ENCODE peak calls at places on chromosome 2, in eight cellular contexts. One of them, this sample, is unnamed.

GRCh38 chr2:74550231-74550630 is 3.5 kb downstream of the LOXL3 start:
- DNase-seq in activated CD8-positive, alpha-beta memory T cell treated with anti-CD3 and anti-CD28 coated beads, Interleukin-2, amount 50 U/mL, for 48 hours: peak; percentile 47
- DNase-seq in right cardiac atrium: no peak
- DNase-seq in T follicular helper cell: no peak
- DNase-seq in tibial artery: no peak
- DNase-seq in NCI-H1436 treated with DMSO at 0.1 percent for 48 hours: no peak
- DNase-seq in stimulated activated CD4-positive, alpha-beta T cell treated with anti-CD3 and anti-CD28 coated beads, TNF-alpha, amount 100 ng/mL, for 48 hours: no peak
- DNase-seq in fibroblast of the aortic adventitia: no peak
- DNase-seq in this sample: no peak

GRCh38 chr2:167756427-167756826 is 491.0 kb downstream of the STK39 start:
- DNase-seq in activated CD8-positive, alpha-beta memory T cell treated with anti-CD3 and anti-CD28 coated beads, Interleukin-2, amount 50 U/mL, for 48 hours: no peak
- DNase-seq in right cardiac atrium: no peak
- DNase-seq in T follicular helper cell: no peak
- DNase-seq in tibial artery: no peak
- DNase-seq in NCI-H1436 treated with DMSO at 0.1 percent for 48 hours: no peak
- DNase-seq in stimulated activated CD4-positive, alpha-beta T cell treated with anti-CD3 and anti-CD28 coated beads, TNF-alpha, amount 100 ng/mL, for 48 hours: no peak
- DNase-seq in fibroblast of the aortic adventitia: no peak
- DNase-seq in this sample: no peak

GRCh38 chr2:232465061-232465460 is 9.1 kb downstream of the ALPI start:
- DNase-seq in activated CD8-positive, alpha-beta memory T cell treated with anti-CD3 and anti-CD28 coated beads, Interleukin-2, amount 50 U/mL, for 48 hours: peak; percentile 26
- DNase-seq in right cardiac atrium: no peak
- DNase-seq in T follicular helper cell: no peak
- DNase-seq in tibial artery: no peak
- DNase-seq in NCI-H1436 treated with DMSO at 0.1 percent for 48 hours: no peak
- DNase-seq in stimulated activated CD4-positive, alpha-beta T cell treated with anti-CD3 and anti-CD28 coated beads, TNF-alpha, amount 100 ng/mL, for 48 hours: no peak
- DNase-seq in fibroblast of the aortic adventitia: no peak
- DNase-seq in this sample: no peak

GRCh38 chr2:238551091-238551490 is 124.4 kb downstream of the ASB1 start:
- DNase-seq in activated CD8-positive, alpha-beta memory T cell treated with anti-CD3 and anti-CD28 coated beads, Interleukin-2, amount 50 U/mL, for 48 hours: no peak
- DNase-seq in right cardiac atrium: no peak
- DNase-seq in T follicular helper cell: no peak
- DNase-seq in tibial artery: no peak
- DNase-seq in NCI-H1436 treated with DMSO at 0.1 percent for 48 hours: no peak
- DNase-seq in stimulated activated CD4-positive, alpha-beta T cell treated with anti-CD3 and anti-CD28 coated beads, TNF-alpha, amount 100 ng/mL, for 48 hours: no peak
- DNase-seq in fibroblast of the aortic adventitia: no peak
- DNase-seq in this sample: no peak

GRCh38 chr2:207487650-207488315 is 42.0 kb upstream of the CREB1 start:
- DNase-seq in activated CD8-positive, alpha-beta memory T cell treated with anti-CD3 and anti-CD28 coated beads, Interleukin-2, amount 50 U/mL, for 48 hours: no peak
- DNase-seq in right cardiac atrium: no peak
- DNase-seq in T follicular helper cell: no peak
- DNase-seq in tibial artery: no peak
- DNase-seq in NCI-H1436 treated with DMSO at 0.1 percent for 48 hours: no peak
- DNase-seq in stimulated activated CD4-positive, alpha-beta T cell treated with anti-CD3 and anti-CD28 coated beads, TNF-alpha, amount 100 ng/mL, for 48 hours: no peak
- DNase-seq in fibroblast of the aortic adventitia: peak; percentile 89
- DNase-seq in this sample: no peak

GRCh38 chr2:43051316-43051715 is 175.1 kb downstream of the ZFP36L2 start:
- DNase-seq in activated CD8-positive, alpha-beta memory T cell treated with anti-CD3 and anti-CD28 coated beads, Interleukin-2, amount 50 U/mL, for 48 hours: no peak
- DNase-seq in right cardiac atrium: no peak
- DNase-seq in T follicular helper cell: no peak
- DNase-seq in tibial artery: no peak
- DNase-seq in NCI-H1436 treated with DMSO at 0.1 percent for 48 hours: no peak
- DNase-seq in stimulated activated CD4-positive, alpha-beta T cell treated with anti-CD3 and anti-CD28 coated beads, TNF-alpha, amount 100 ng/mL, for 48 hours: no peak
- DNase-seq in fibroblast of the aortic adventitia: peak; percentile 83
- DNase-seq in this sample: no peak

GRCh38 chr2:62577994-62578836 is 72.2 kb upstream of the TMEM17 start:
- DNase-seq in activated CD8-positive, alpha-beta memory T cell treated with anti-CD3 and anti-CD28 coated beads, Interleukin-2, amount 50 U/mL, for 48 hours: no peak
- DNase-seq in right cardiac atrium: no peak
- DNase-seq in T follicular helper cell: no peak
- DNase-seq in tibial artery: no peak
- DNase-seq in NCI-H1436 treated with DMSO at 0.1 percent for 48 hours: no peak
- DNase-seq in stimulated activated CD4-positive, alpha-beta T cell treated with anti-CD3 and anti-CD28 coated beads, TNF-alpha, amount 100 ng/mL, for 48 hours: no peak
- DNase-seq in fibroblast of the aortic adventitia: peak; percentile 97
- DNase-seq in this sample: no peak

GRCh38 chr2:24833821-24834732 is 40.9 kb downstream of the CENPO start:
- DNase-seq in activated CD8-positive, alpha-beta memory T cell treated with anti-CD3 and anti-CD28 coated beads, Interleukin-2, amount 50 U/mL, for 48 hours: no peak
- DNase-seq in right cardiac atrium: no peak
- DNase-seq in T follicular helper cell: no peak
- DNase-seq in tibial artery: no peak
- DNase-seq in NCI-H1436 treated with DMSO at 0.1 percent for 48 hours: no peak
- DNase-seq in stimulated activated CD4-positive, alpha-beta T cell treated with anti-CD3 and anti-CD28 coated beads, TNF-alpha, amount 100 ng/mL, for 48 hours: no peak
- DNase-seq in fibroblast of the aortic adventitia: no peak
- DNase-seq in this sample: no peak

GRCh38 chr2:39243469-39244123 is at the start of gene CDKL4:
- DNase-seq in activated CD8-positive, alpha-beta memory T cell treated with anti-CD3 and anti-CD28 coated beads, Interleukin-2, amount 50 U/mL, for 48 hours: no peak
- DNase-seq in right cardiac atrium: peak; percentile 69
- DNase-seq in T follicular helper cell: peak; percentile 9
- DNase-seq in tibial artery: no peak
- DNase-seq in NCI-H1436 treated with DMSO at 0.1 percent for 48 hours: no peak
- DNase-seq in stimulated activated CD4-positive, alpha-beta T cell treated with anti-CD3 and anti-CD28 coated beads, TNF-alpha, amount 100 ng/mL, for 48 hours: no peak
- DNase-seq in fibroblast of the aortic adventitia: no peak
- DNase-seq in this sample: no peak

GRCh38 chr2:120898961-120899360 is 163.3 kb downstream of the GLI2 start:
- DNase-seq in activated CD8-positive, alpha-beta memory T cell treated with anti-CD3 and anti-CD28 coated beads, Interleukin-2, amount 50 U/mL, for 48 hours: no peak
- DNase-seq in right cardiac atrium: no peak
- DNase-seq in T follicular helper cell: no peak
- DNase-seq in tibial artery: no peak
- DNase-seq in NCI-H1436 treated with DMSO at 0.1 percent for 48 hours: no peak
- DNase-seq in stimulated activated CD4-positive, alpha-beta T cell treated with anti-CD3 and anti-CD28 coated beads, TNF-alpha, amount 100 ng/mL, for 48 hours: no peak
- DNase-seq in fibroblast of the aortic adventitia: no peak
- DNase-seq in this sample: no peak

GRCh38 chr2:25744055-25744454 is 70.7 kb upstream of the DTNB start:
- DNase-seq in activated CD8-positive, alpha-beta memory T cell treated with anti-CD3 and anti-CD28 coated beads, Interleukin-2, amount 50 U/mL, for 48 hours: no peak
- DNase-seq in right cardiac atrium: no peak
- DNase-seq in T follicular helper cell: no peak
- DNase-seq in tibial artery: no peak
- DNase-seq in NCI-H1436 treated with DMSO at 0.1 percent for 48 hours: no peak
- DNase-seq in stimulated activated CD4-positive, alpha-beta T cell treated with anti-CD3 and anti-CD28 coated beads, TNF-alpha, amount 100 ng/mL, for 48 hours: no peak
- DNase-seq in fibroblast of the aortic adventitia: no peak
- DNase-seq in this sample: no peak

GRCh38 chr2:121150126-121150525 is 134.9 kb downstream of the TFCP2L1 start:
- DNase-seq in activated CD8-positive, alpha-beta memory T cell treated with anti-CD3 and anti-CD28 coated beads, Interleukin-2, amount 50 U/mL, for 48 hours: no peak
- DNase-seq in right cardiac atrium: no peak
- DNase-seq in T follicular helper cell: no peak
- DNase-seq in tibial artery: no peak
- DNase-seq in NCI-H1436 treated with DMSO at 0.1 percent for 48 hours: no peak
- DNase-seq in stimulated activated CD4-positive, alpha-beta T cell treated with anti-CD3 and anti-CD28 coated beads, TNF-alpha, amount 100 ng/mL, for 48 hours: no peak
- DNase-seq in fibroblast of the aortic adventitia: no peak
- DNase-seq in this sample: no peak

GRCh38 chr2:18187214-18187613 is 308.7 kb downstream of the KCNS3 start:
- DNase-seq in activated CD8-positive, alpha-beta memory T cell treated with anti-CD3 and anti-CD28 coated beads, Interleukin-2, amount 50 U/mL, for 48 hours: no peak
- DNase-seq in right cardiac atrium: no peak
- DNase-seq in T follicular helper cell: no peak
- DNase-seq in tibial artery: no peak
- DNase-seq in NCI-H1436 treated with DMSO at 0.1 percent for 48 hours: no peak
- DNase-seq in stimulated activated CD4-positive, alpha-beta T cell treated with anti-CD3 and anti-CD28 coated beads, TNF-alpha, amount 100 ng/mL, for 48 hours: no peak
- DNase-seq in fibroblast of the aortic adventitia: peak; percentile 51
- DNase-seq in this sample: no peak

GRCh38 chr2:31318360-31319336 is 84.7 kb downstream of the EHD3 start:
- DNase-seq in activated CD8-positive, alpha-beta memory T cell treated with anti-CD3 and anti-CD28 coated beads, Interleukin-2, amount 50 U/mL, for 48 hours: peak; percentile 63
- DNase-seq in right cardiac atrium: no peak
- DNase-seq in T follicular helper cell: no peak
- DNase-seq in tibial artery: peak; percentile 48
- DNase-seq in NCI-H1436 treated with DMSO at 0.1 percent for 48 hours: no peak
- DNase-seq in stimulated activated CD4-positive, alpha-beta T cell treated with anti-CD3 and anti-CD28 coated beads, TNF-alpha, amount 100 ng/mL, for 48 hours: no peak
- DNase-seq in fibroblast of the aortic adventitia: peak; percentile 28
- DNase-seq in this sample: no peak

GRCh38 chr2:25165992-25166618 is 2.3 kb downstream of the POMC start:
- DNase-seq in activated CD8-positive, alpha-beta memory T cell treated with anti-CD3 and anti-CD28 coated beads, Interleukin-2, amount 50 U/mL, for 48 hours: peak; percentile 70
- DNase-seq in right cardiac atrium: peak; percentile 62
- DNase-seq in T follicular helper cell: no peak
- DNase-seq in tibial artery: no peak
- DNase-seq in NCI-H1436 treated with DMSO at 0.1 percent for 48 hours: peak; percentile 14
- DNase-seq in stimulated activated CD4-positive, alpha-beta T cell treated with anti-CD3 and anti-CD28 coated beads, TNF-alpha, amount 100 ng/mL, for 48 hours: no peak
- DNase-seq in fibroblast of the aortic adventitia: no peak
- DNase-seq in this sample: peak; percentile 27

GRCh38 chr2:223109341-223109740 is 57.4 kb downstream of the KCNE4 start:
- DNase-seq in activated CD8-positive, alpha-beta memory T cell treated with anti-CD3 and anti-CD28 coated beads, Interleukin-2, amount 50 U/mL, for 48 hours: no peak
- DNase-seq in right cardiac atrium: no peak
- DNase-seq in T follicular helper cell: no peak
- DNase-seq in tibial artery: no peak
- DNase-seq in NCI-H1436 treated with DMSO at 0.1 percent for 48 hours: no peak
- DNase-seq in stimulated activated CD4-positive, alpha-beta T cell treated with anti-CD3 and anti-CD28 coated beads, TNF-alpha, amount 100 ng/mL, for 48 hours: no peak
- DNase-seq in fibroblast of the aortic adventitia: no peak
- DNase-seq in this sample: no peak

GRCh38 chr2:21354113-21354679 is 230.4 kb downstream of the TDRD15 start:
- DNase-seq in activated CD8-positive, alpha-beta memory T cell treated with anti-CD3 and anti-CD28 coated beads, Interleukin-2, amount 50 U/mL, for 48 hours: no peak
- DNase-seq in right cardiac atrium: no peak
- DNase-seq in T follicular helper cell: no peak
- DNase-seq in tibial artery: no peak
- DNase-seq in NCI-H1436 treated with DMSO at 0.1 percent for 48 hours: no peak
- DNase-seq in stimulated activated CD4-positive, alpha-beta T cell treated with anti-CD3 and anti-CD28 coated beads, TNF-alpha, amount 100 ng/mL, for 48 hours: no peak
- DNase-seq in fibroblast of the aortic adventitia: no peak
- DNase-seq in this sample: no peak

GRCh38 chr2:16507655-16508054 is 158.0 kb downstream of the CYRIA start:
- DNase-seq in activated CD8-positive, alpha-beta memory T cell treated with anti-CD3 and anti-CD28 coated beads, Interleukin-2, amount 50 U/mL, for 48 hours: no peak
- DNase-seq in right cardiac atrium: peak; percentile 53
- DNase-seq in T follicular helper cell: no peak
- DNase-seq in tibial artery: no peak
- DNase-seq in NCI-H1436 treated with DMSO at 0.1 percent for 48 hours: no peak
- DNase-seq in stimulated activated CD4-positive, alpha-beta T cell treated with anti-CD3 and anti-CD28 coated beads, TNF-alpha, amount 100 ng/mL, for 48 hours: no peak
- DNase-seq in fibroblast of the aortic adventitia: no peak
- DNase-seq in this sample: no peak

GRCh38 chr2:61471905-61472805 is 1.3 kb upstream of the USP34 start:
- DNase-seq in activated CD8-positive, alpha-beta memory T cell treated with anti-CD3 and anti-CD28 coated beads, Interleukin-2, amount 50 U/mL, for 48 hours: no peak
- DNase-seq in right cardiac atrium: no peak
- DNase-seq in T follicular helper cell: no peak
- DNase-seq in tibial artery: no peak
- DNase-seq in NCI-H1436 treated with DMSO at 0.1 percent for 48 hours: no peak
- DNase-seq in stimulated activated CD4-positive, alpha-beta T cell treated with anti-CD3 and anti-CD28 coated beads, TNF-alpha, amount 100 ng/mL, for 48 hours: no peak
- DNase-seq in fibroblast of the aortic adventitia: peak; percentile 26
- DNase-seq in this sample: no peak